ENCODE peak calls at places on chromosome 4, in four cellular contexts. One of them, this sample, is unnamed.

GRCh38 chr4:104735174-104735573 is 240.5 kb upstream of the CXXC4 start:
- DNase-seq in tibial artery: no peak
- DNase-seq in heart right ventricle: no peak
- DNase-seq in naive thymus-derived CD4-positive, alpha-beta T cell: no peak
- DNase-seq in this sample: no peak

GRCh38 chr4:129583868-129584267 is 487.9 kb downstream of the C4orf33 start:
- DNase-seq in tibial artery: peak; percentile 26
- DNase-seq in heart right ventricle: no peak
- DNase-seq in naive thymus-derived CD4-positive, alpha-beta T cell: no peak
- DNase-seq in this sample: peak; percentile 49

GRCh38 chr4:3346146-3346545 is 53.3 kb downstream of the RGS12 start:
- DNase-seq in tibial artery: peak; percentile 58
- DNase-seq in heart right ventricle: peak; percentile 74
- DNase-seq in naive thymus-derived CD4-positive, alpha-beta T cell: peak; percentile 62
- DNase-seq in this sample: no peak

GRCh38 chr4:80709082-80709869 is 321.2 kb upstream of the BMP3 start:
- DNase-seq in tibial artery: no peak
- DNase-seq in heart right ventricle: no peak
- DNase-seq in naive thymus-derived CD4-positive, alpha-beta T cell: peak; percentile 66
- DNase-seq in this sample: no peak

GRCh38 chr4:178275671-178276360 is 833.6 kb upstream of the AGA start:
- DNase-seq in tibial artery: no peak
- DNase-seq in heart right ventricle: no peak
- DNase-seq in naive thymus-derived CD4-positive, alpha-beta T cell: no peak
- DNase-seq in this sample: no peak

GRCh38 chr4:159349332-159349731 is 246.5 kb downstream of the RAPGEF2 start:
- DNase-seq in tibial artery: no peak
- DNase-seq in heart right ventricle: no peak
- DNase-seq in naive thymus-derived CD4-positive, alpha-beta T cell: no peak
- DNase-seq in this sample: no peak

GRCh38 chr4:129344058-129344457 is 248.1 kb downstream of the C4orf33 start:
- DNase-seq in tibial artery: no peak
- DNase-seq in heart right ventricle: peak; percentile 5
- DNase-seq in naive thymus-derived CD4-positive, alpha-beta T cell: no peak
- DNase-seq in this sample: no peak

GRCh38 chr4:41358626-41359025 is 101.9 kb downstream of the UCHL1 start:
- DNase-seq in tibial artery: no peak
- DNase-seq in heart right ventricle: peak; percentile 40
- DNase-seq in naive thymus-derived CD4-positive, alpha-beta T cell: no peak
- DNase-seq in this sample: no peak

GRCh38 chr4:48653217-48654014 is 126.7 kb downstream of the FRYL start:
- DNase-seq in tibial artery: peak; percentile 39
- DNase-seq in heart right ventricle: peak; percentile 70
- DNase-seq in naive thymus-derived CD4-positive, alpha-beta T cell: no peak
- DNase-seq in this sample: peak; percentile 33

GRCh38 chr4:185115827-185116232 is 27.2 kb upstream of the SLC25A4 start:
- DNase-seq in tibial artery: no peak
- DNase-seq in heart right ventricle: peak; percentile 83
- DNase-seq in naive thymus-derived CD4-positive, alpha-beta T cell: no peak
- DNase-seq in this sample: peak; percentile 52

GRCh38 chr4:186676531-186677158 is 47.0 kb downstream of the FAT1 start:
- DNase-seq in tibial artery: no peak
- DNase-seq in heart right ventricle: no peak
- DNase-seq in naive thymus-derived CD4-positive, alpha-beta T cell: no peak
- DNase-seq in this sample: no peak

GRCh38 chr4:159608434-159608833 is 505.6 kb downstream of the RAPGEF2 start:
- DNase-seq in tibial artery: no peak
- DNase-seq in heart right ventricle: no peak
- DNase-seq in naive thymus-derived CD4-positive, alpha-beta T cell: no peak
- DNase-seq in this sample: no peak

GRCh38 chr4:761086-761485 is 55.5 kb downstream of the PCGF3 start:
- DNase-seq in tibial artery: no peak
- DNase-seq in heart right ventricle: no peak
- DNase-seq in naive thymus-derived CD4-positive, alpha-beta T cell: no peak
- DNase-seq in this sample: no peak

GRCh38 chr4:13547563-13548041 is 3.3 kb upstream of the NKX3-2 start:
- DNase-seq in tibial artery: no peak
- DNase-seq in heart right ventricle: no peak
- DNase-seq in naive thymus-derived CD4-positive, alpha-beta T cell: peak; percentile 35
- DNase-seq in this sample: no peak

GRCh38 chr4:13546374-13546854 is 2.1 kb upstream of the NKX3-2 start:
- DNase-seq in tibial artery: no peak
- DNase-seq in heart right ventricle: no peak
- DNase-seq in naive thymus-derived CD4-positive, alpha-beta T cell: no peak
- DNase-seq in this sample: no peak

GRCh38 chr4:13548059-13548983 is 4.0 kb upstream of the NKX3-2 start:
- DNase-seq in tibial artery: no peak
- DNase-seq in heart right ventricle: no peak
- DNase-seq in naive thymus-derived CD4-positive, alpha-beta T cell: no peak
- DNase-seq in this sample: no peak

GRCh38 chr4:13545394-13545808 is 1.1 kb upstream of the NKX3-2 start:
- DNase-seq in tibial artery: no peak
- DNase-seq in heart right ventricle: no peak
- DNase-seq in naive thymus-derived CD4-positive, alpha-beta T cell: no peak
- DNase-seq in this sample: no peak

GRCh38 chr4:13546855-13547562 is 2.7 kb upstream of the NKX3-2 start:
- DNase-seq in tibial artery: no peak
- DNase-seq in heart right ventricle: no peak
- DNase-seq in naive thymus-derived CD4-positive, alpha-beta T cell: no peak
- DNase-seq in this sample: no peak
- H3K27ac ChIP-seq in tibial artery: no peak overlapping the region
- H3K27ac ChIP-seq in heart right ventricle: no peak overlapping the region
- H3K27ac ChIP-seq in naive thymus-derived CD4-positive, alpha-beta T cell: no peak overlapping the region
- H3K27ac ChIP-seq in this sample: no peak overlapping the region

GRCh38 chr4:8086751-8087445 is 71.7 kb downstream of the ABLIM2 start:
- DNase-seq in tibial artery: no peak
- DNase-seq in heart right ventricle: peak; percentile 25
- DNase-seq in naive thymus-derived CD4-positive, alpha-beta T cell: no peak
- DNase-seq in this sample: no peak

GRCh38 chr4:8084031-8084660 is 74.5 kb downstream of the ABLIM2 start:
- DNase-seq in tibial artery: no peak
- DNase-seq in heart right ventricle: no peak
- DNase-seq in naive thymus-derived CD4-positive, alpha-beta T cell: no peak
- DNase-seq in this sample: no peak

GRCh38 chr4:8087921-8088495 is 70.6 kb downstream of the ABLIM2 start:
- DNase-seq in tibial artery: no peak
- DNase-seq in heart right ventricle: no peak
- DNase-seq in naive thymus-derived CD4-positive, alpha-beta T cell: no peak
- DNase-seq in this sample: no peak

GRCh38 chr4:8084712-8085490 is 73.7 kb downstream of the ABLIM2 start:
- DNase-seq in tibial artery: no peak
- DNase-seq in heart right ventricle: no peak
- DNase-seq in naive thymus-derived CD4-positive, alpha-beta T cell: no peak
- DNase-seq in this sample: no peak

GRCh38 chr4:8085491-8086479 is 72.8 kb downstream of the ABLIM2 start:
- DNase-seq in tibial artery: no peak
- DNase-seq in heart right ventricle: no peak
- DNase-seq in naive thymus-derived CD4-positive, alpha-beta T cell: no peak
- DNase-seq in this sample: no peak
- H3K4me3 ChIP-seq in tibial artery: no peak overlapping the region
- H3K4me3 ChIP-seq in heart right ventricle: no peak overlapping the region
- H3K4me3 ChIP-seq in naive thymus-derived CD4-positive, alpha-beta T cell: no peak overlapping the region
- H3K4me3 ChIP-seq in this sample: no peak overlapping the region

GRCh38 chr4:75666299-75666698 is 6.9 kb downstream of the G3BP2 start:
- DNase-seq in tibial artery: no peak
- DNase-seq in heart right ventricle: no peak
- DNase-seq in naive thymus-derived CD4-positive, alpha-beta T cell: no peak
- DNase-seq in this sample: no peak

GRCh38 chr4:75673027-75673958 is at the start of gene G3BP2:
- DNase-seq in tibial artery: peak; percentile 98
- DNase-seq in heart right ventricle: peak; percentile 98
- DNase-seq in naive thymus-derived CD4-positive, alpha-beta T cell: peak; percentile 98
- DNase-seq in this sample: peak; percentile 98

GRCh38 chr4:75671802-75672421 is 1.3 kb downstream of the G3BP2 start:
- DNase-seq in tibial artery: no peak
- DNase-seq in heart right ventricle: no peak
- DNase-seq in naive thymus-derived CD4-positive, alpha-beta T cell: peak; percentile 16
- DNase-seq in this sample: no peak

GRCh38 chr4:75672461-75673026 is 667 bp downstream of the G3BP2 start:
- DNase-seq in tibial artery: peak; percentile 60
- DNase-seq in heart right ventricle: peak; percentile 59
- DNase-seq in naive thymus-derived CD4-positive, alpha-beta T cell: peak; percentile 85
- DNase-seq in this sample: peak; percentile 58

GRCh38 chr4:75668596-75668995 is 4.6 kb downstream of the G3BP2 start:
- DNase-seq in tibial artery: no peak
- DNase-seq in heart right ventricle: no peak
- DNase-seq in naive thymus-derived CD4-positive, alpha-beta T cell: no peak
- DNase-seq in this sample: no peak
- H3K4me1 ChIP-seq in tibial artery: no peaks in the 10 kb centered on the region
- H3K4me1 ChIP-seq in heart right ventricle: peaks cover 43% of the 10 kb centered on the region
- H3K4me1 ChIP-seq in naive thymus-derived CD4-positive, alpha-beta T cell: peaks cover 66% of the 10 kb centered on the region
- H3K4me1 ChIP-seq in this sample: peaks cover 56% of the 10 kb centered on the region

GRCh38 chr4:70844180-70844579 is 4.5 kb upstream of the GRSF1 start:
- DNase-seq in tibial artery: no peak
- DNase-seq in heart right ventricle: no peak
- DNase-seq in naive thymus-derived CD4-positive, alpha-beta T cell: no peak
- DNase-seq in this sample: no peak

DNA sequence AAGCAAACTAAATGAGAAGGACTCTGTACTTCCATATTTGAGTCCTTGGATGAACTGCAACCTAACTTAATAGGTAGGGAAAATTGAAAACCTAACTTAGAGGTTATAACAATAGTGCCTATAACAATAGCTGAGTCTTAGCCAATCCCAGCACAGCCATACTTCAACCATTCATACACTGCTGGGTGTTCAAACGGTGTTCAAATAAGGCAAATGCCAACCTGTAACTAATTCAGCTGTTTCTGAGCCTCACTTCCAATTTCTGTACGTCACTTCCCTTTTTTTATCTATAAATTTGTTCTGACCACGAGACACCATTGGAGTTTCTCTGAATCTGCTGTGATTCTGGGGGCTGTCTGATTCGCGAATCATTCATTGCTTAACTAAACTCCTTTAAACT is 9.6 kb upstream of the GRSF1 start:
- DNase-seq in tibial artery: no peak
- DNase-seq in heart right ventricle: no peak
- DNase-seq in naive thymus-derived CD4-positive, alpha-beta T cell: no peak
- DNase-seq in this sample: no peak
- H3K27ac ChIP-seq in tibial artery: no peak overlapping the region
- H3K27ac ChIP-seq in heart right ventricle: no peak overlapping the region
- H3K27ac ChIP-seq in naive thymus-derived CD4-positive, alpha-beta T cell: no peak overlapping the region
- H3K27ac ChIP-seq in this sample: no peak overlapping the region

GRCh38 chr4:24369630-24370029 is 214.7 kb downstream of the DHX15 start:
- DNase-seq in tibial artery: no peak
- DNase-seq in heart right ventricle: no peak
- DNase-seq in naive thymus-derived CD4-positive, alpha-beta T cell: no peak
- DNase-seq in this sample: no peak
- H3K4me3 ChIP-seq in tibial artery: no peak overlapping the region
- H3K4me3 ChIP-seq in heart right ventricle: no peak overlapping the region
- H3K4me3 ChIP-seq in naive thymus-derived CD4-positive, alpha-beta T cell: no peak overlapping the region
- H3K4me3 ChIP-seq in this sample: no peak overlapping the region

DNA sequence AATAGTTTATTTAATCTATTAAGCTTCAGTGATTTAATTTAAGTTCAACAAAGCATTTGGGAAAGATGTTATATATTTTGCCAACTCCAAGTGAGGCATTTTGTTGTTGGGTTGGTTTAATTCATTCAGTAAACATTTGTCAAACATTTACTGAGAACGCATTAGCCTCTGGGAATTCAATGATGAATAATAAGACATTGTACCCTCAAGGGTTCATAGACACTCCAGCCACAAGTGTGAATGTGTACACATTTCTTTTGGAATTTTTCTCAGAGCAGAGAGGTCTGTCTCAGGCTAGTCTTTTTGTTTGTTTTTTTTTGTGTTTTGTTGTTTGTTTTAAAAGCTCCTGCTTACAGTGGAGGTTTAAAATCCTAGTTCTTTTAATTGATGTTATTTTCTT is 203.9 kb downstream of the SOWAHB start:
- DNase-seq in tibial artery: no peak
- DNase-seq in heart right ventricle: no peak
- DNase-seq in naive thymus-derived CD4-positive, alpha-beta T cell: no peak
- DNase-seq in this sample: no peak
- H3K4me1 ChIP-seq in tibial artery: no peaks in the 10 kb centered on the region
- H3K4me1 ChIP-seq in heart right ventricle: peaks cover 11% of the 10 kb centered on the region
- H3K4me1 ChIP-seq in naive thymus-derived CD4-positive, alpha-beta T cell: no peaks in the 10 kb centered on the region
- H3K4me1 ChIP-seq in this sample: peaks cover 9% of the 10 kb centered on the region